ENCODE peak calls at places on chromosomes 16 and 17, in four cellular contexts. Y is GM04503; Q is BE2C; O is stimulated activated effector memory CD8-positive, alpha-beta T cell treated with anti-CD3 and anti-CD28 coated beads, Interleukin-12 subunit alpha, Interleukin-12 subunit beta, amount 100 ng/mL, for 72 hours. H is an unnamed sample.

GRCh38 chr17:78432929-78433727 is 54.7 kb downstream of the PGS1 start:
- DNase-seq in Y (no peak), Q (no peak), O (no peak), H (no peak)

GRCh38 chr16:31177136-31177535 is 2.8 kb upstream of the FUS start:
- DNase-seq in Y (no peak), Q (no peak), O (peak), H (no peak)

GRCh38 chr16:84834403-84834772 is 14.6 kb downstream of the CRISPLD2 start:
- DNase-seq in Y (no peak), Q (peak), O (no peak), H (no peak)

GRCh38 chr16:85207357-85207921 is 95.2 kb upstream of the CIBAR2 start:
- DNase-seq in Y (no peak), Q (peak), O (no peak), H (no peak)

GRCh38 chr16:15925631-15926030 is 23.8 kb upstream of the ABCC1 start:
- DNase-seq in Y (no peak), Q (peak), O (no peak), H (no peak)

GRCh38 chr16:68636064-68636551 is 9.0 kb upstream of the CDH3 start:
- DNase-seq in Y (no peak), Q (no peak), O (no peak), H (no peak)

GRCh38 chr17:27414271-27414670 is 42.0 kb upstream of the KSR1 start:
- DNase-seq in Y (no peak), Q (no peak), O (no peak), H (no peak)

GRCh38 chr17:8140058-8140412 is 12.2 kb downstream of the PER1 start:
- DNase-seq in Y (no peak), Q (no peak), O (no peak), H (no peak)

GRCh38 chr16:54488729-54489128 is 202.1 kb upstream of the IRX3 start:
- DNase-seq in Y (no peak), Q (no peak), O (no peak), H (no peak)

GRCh38 chr16:82867425-82867824 is 240.7 kb downstream of the CDH13 start:
- DNase-seq in Y (no peak), Q (no peak), O (no peak), H (no peak)

GRCh38 chr17:40550608-40551007 is 14.7 kb downstream of the CCR7 start:
- DNase-seq in Y (peak), Q (peak), O (no peak), H (no peak)

GRCh38 chr17:18950944-18951905 is 740 bp upstream of the SLC5A10 start:
- DNase-seq in Y (no peak), Q (no peak), O (no peak), H (no peak)

GRCh38 chr17:4221163-4221562 is 42.6 kb downstream of the ANKFY1 start:
- DNase-seq in Y (no peak), Q (no peak), O (no peak), H (no peak)

GRCh38 chr17:68378202-68379149 is 78.8 kb downstream of the WIPI1 start:
- DNase-seq in Y (peak), Q (no peak), O (no peak), H (peak)

GRCh38 chr17:73827627-73828241 is 183.5 kb upstream of the SDK2 start:
- DNase-seq in Y (no peak), Q (no peak), O (no peak), H (no peak)

GRCh38 chr17:64418506-64419339 is 28.1 kb upstream of the PECAM1 start:
- DNase-seq in Y (peak), Q (no peak), O (no peak), H (peak)

GRCh38 chr17:72056155-72056554 is 64.7 kb upstream of the SOX9 start:
- DNase-seq in Y (no peak), Q (no peak), O (no peak), H (no peak)

GRCh38 chr16:3007957-3008748 is 4.6 kb upstream of the CLDN9 start:
- DNase-seq in Y (no peak), Q (no peak), O (no peak), H (no peak)

GRCh38 chr17:2435181-2435741 is 34.4 kb upstream of the MNT start:
- DNase-seq in Y (no peak), Q (no peak), O (no peak), H (no peak)

GRCh38 chr17:54009502-54009901 is 186.8 kb downstream of the KIF2B start:
- DNase-seq in Y (no peak), Q (no peak), O (no peak), H (no peak)

GRCh38 chr17:55606431-55606830 is 95.2 kb upstream of the SMIM36 start:
- DNase-seq in Y (no peak), Q (no peak), O (no peak), H (no peak)

GRCh38 chr16:26524831-26525230 is 541.9 kb upstream of the C16orf82 start:
- DNase-seq in Y (no peak), Q (no peak), O (no peak), H (no peak)

GRCh38 chr17:50290074-50290702 is 15.9 kb downstream of the TMEM92 start:
- DNase-seq in Y (peak), Q (no peak), O (no peak), H (peak)

GRCh38 chr17:36117505-36118382 is 14.1 kb downstream of the CCL4 start:
- DNase-seq in Y (no peak), Q (no peak), O (no peak), H (no peak)

GRCh38 chr16:6634151-6634550 is 698.5 kb upstream of the RBFOX1 start:
- DNase-seq in Y (no peak), Q (no peak), O (no peak), H (no peak)

GRCh38 chr16:46783800-46784199 is 35.7 kb upstream of the MYLK3 start:
- DNase-seq in Y (no peak), Q (no peak), O (no peak), H (no peak)